ENCODE peak calls at places on chromosomes 5 and 9, in eight cellular contexts. S is foreskin fibroblast, M is heart left ventricle, N is fibroblast of pulmonary artery, J is Peyer's patch, W is IMR-90, F is esophagus muscularis mucosa, V is neural progenitor cell. T is an unnamed sample.

GRCh38 chr5:53253421-53253871 is 143.9 kb upstream of the MOCS2 start:
- DNase-seq in S (peak), M (no peak), N (peak), J (no peak), W (peak), F (no peak), V (no peak), T (peak)

GRCh38 chr9:75422939-75423522 is 334.7 kb downstream of the OSTF1 start:
- DNase-seq in S (no peak), M (no peak), N (no peak), J (no peak), W (no peak), F (no peak), V (no peak), T (no peak)

GRCh38 chr9:132002827-132003704 is 76.6 kb downstream of the MED27 start:
- DNase-seq in S (no peak), M (no peak), N (no peak), J (no peak), W (no peak), F (no peak), V (no peak), T (no peak)

GRCh38 chr9:137255448-137256114 is 454 bp downstream of the NELFB start:
- DNase-seq in S (peak), M (no peak), N (peak), J (peak), W (no peak), F (no peak), V (no peak), T (no peak)

GRCh38 chr5:112940670-112941069 is 18.6 kb upstream of the REEP5 start:
- DNase-seq in S (no peak), M (no peak), N (no peak), J (no peak), W (no peak), F (no peak), V (no peak), T (no peak)

GRCh38 chr5:147565524-147565923 is 55.7 kb upstream of the DPYSL3 start:
- DNase-seq in S (peak), M (no peak), N (peak), J (no peak), W (peak), F (no peak), V (no peak), T (peak)

GRCh38 chr9:128321343-128321742 is 904 bp downstream of the TRUB2 start:
- DNase-seq in S (no peak), M (no peak), N (no peak), J (no peak), W (no peak), F (no peak), V (no peak), T (no peak)

GRCh38 chr5:36607114-36607561 is 732 bp downstream of the SLC1A3 start:
- DNase-seq in S (peak), M (peak), N (peak), J (no peak), W (peak), F (no peak), V (peak), T (peak)

GRCh38 chr5:88667187-88668141 is 215.5 kb downstream of the MEF2C start:
- DNase-seq in S (no peak), M (no peak), N (no peak), J (no peak), W (no peak), F (no peak), V (peak), T (no peak)

GRCh38 chr5:132009706-132010405 is 1.6 kb downstream of the ACSL6 start:
- DNase-seq in S (no peak), M (peak), N (no peak), J (no peak), W (no peak), F (no peak), V (peak), T (no peak)

GRCh38 chr5:158170060-158170459 is 311.1 kb upstream of the CLINT1 start:
- DNase-seq in S (no peak), M (no peak), N (no peak), J (no peak), W (no peak), F (no peak), V (no peak), T (no peak)

GRCh38 chr5:54659651-54660050 is 142.1 kb downstream of the SNX18 start:
- DNase-seq in S (no peak), M (no peak), N (no peak), J (no peak), W (peak), F (no peak), V (no peak), T (peak)

GRCh38 chr9:92180669-92181181 is 65.5 kb upstream of the SPTLC1 start:
- DNase-seq in S (peak), M (no peak), N (peak), J (no peak), W (peak), F (no peak), V (no peak), T (peak)

GRCh38 chr5:9362600-9362999 is 183.3 kb downstream of the SEMA5A start:
- DNase-seq in S (no peak), M (no peak), N (no peak), J (no peak), W (no peak), F (no peak), V (no peak), T (no peak)

GRCh38 chr5:67815455-67816391 is 399.8 kb upstream of the PIK3R1 start:
- DNase-seq in S (no peak), M (no peak), N (peak), J (no peak), W (no peak), F (no peak), V (no peak), T (no peak)

GRCh38 chr5:118952992-118953651 is 35.2 kb downstream of the DTWD2 start:
- DNase-seq in S (no peak), M (no peak), N (no peak), J (no peak), W (peak), F (no peak), V (no peak), T (no peak)

GRCh38 chr9:101465330-101465915 is 29.8 kb upstream of the ALDOB start:
- DNase-seq in S (peak), M (no peak), N (peak), J (no peak), W (peak), F (no peak), V (peak), T (peak)

GRCh38 chr5:151520294-151520693 is 70.8 kb downstream of the FAT2 start:
- DNase-seq in S (no peak), M (no peak), N (no peak), J (no peak), W (no peak), F (no peak), V (peak), T (no peak)

GRCh38 chr5:135246923-135247795 is 151.9 kb downstream of the MACROH2A1 start:
- DNase-seq in S (peak), M (no peak), N (peak), J (no peak), W (peak), F (peak), V (no peak), T (peak)

GRCh38 chr5:145660897-145661650 is 174.1 kb downstream of the PRELID2 start:
- DNase-seq in S (peak), M (no peak), N (peak), J (no peak), W (peak), F (no peak), V (no peak), T (no peak)

GRCh38 chr9:98117984-98118639 is 910 bp downstream of the TRIM14 start:
- DNase-seq in S (peak), M (no peak), N (peak), J (peak), W (peak), F (no peak), V (peak), T (peak)

GRCh38 chr5:172490739-172491461 is 36.6 kb upstream of the SH3PXD2B start:
- DNase-seq in S (no peak), M (no peak), N (no peak), J (no peak), W (no peak), F (no peak), V (no peak), T (no peak)

GRCh38 chr5:378976-379742 is 57.6 kb downstream of the AHRR start:
- DNase-seq in S (no peak), M (peak), N (no peak), J (peak), W (peak), F (no peak), V (no peak), T (peak)

GRCh38 chr9:74379718-74380117 is 117.4 kb upstream of the RORB start:
- DNase-seq in S (no peak), M (no peak), N (no peak), J (no peak), W (no peak), F (no peak), V (peak), T (no peak)

GRCh38 chr9:76219555-76220151 is 174.6 kb downstream of the RFK start:
- DNase-seq in S (no peak), M (no peak), N (peak), J (no peak), W (peak), F (no peak), V (peak), T (no peak)

GRCh38 chr9:92160786-92161185 is 45.6 kb upstream of the SPTLC1 start:
- DNase-seq in S (no peak), M (peak), N (no peak), J (no peak), W (no peak), F (no peak), V (peak), T (no peak)

GRCh38 chr9:99189186-99189585 is 32.6 kb downstream of the ALG2 start:
- DNase-seq in S (no peak), M (no peak), N (no peak), J (no peak), W (no peak), F (peak), V (no peak), T (no peak)

GRCh38 chr9:89635007-89635742 is 30.4 kb downstream of the GADD45G start:
- DNase-seq in S (peak), M (no peak), N (peak), J (no peak), W (peak), F (no peak), V (no peak), T (no peak)

GRCh38 chr5:96031811-96032261 is 70.2 kb upstream of the ELL2 start:
- DNase-seq in S (peak), M (no peak), N (peak), J (no peak), W (peak), F (no peak), V (no peak), T (peak)

GRCh38 chr5:161481922-161482321 is 64.6 kb downstream of the GABRB2 start:
- DNase-seq in S (no peak), M (no peak), N (no peak), J (no peak), W (no peak), F (no peak), V (no peak), T (no peak)

GRCh38 chr5:168417731-168418429 is 68.4 kb upstream of the RARS1 start:
- DNase-seq in S (no peak), M (no peak), N (no peak), J (no peak), W (peak), F (no peak), V (no peak), T (no peak)

GRCh38 chr5:139854953-139855352 is 59.3 kb downstream of the PSD2 start:
- DNase-seq in S (no peak), M (no peak), N (no peak), J (no peak), W (no peak), F (no peak), V (no peak), T (no peak)

GRCh38 chr5:177087707-177088005 is 941 bp downstream of the FGFR4 start:
- DNase-seq in S (no peak), M (no peak), N (no peak), J (no peak), W (no peak), F (no peak), V (no peak), T (no peak)

GRCh38 chr5:56340196-56340980 is 107.3 kb upstream of the ANKRD55 start:
- DNase-seq in S (no peak), M (no peak), N (peak), J (no peak), W (peak), F (no peak), V (no peak), T (no peak)

GRCh38 chr5:56585973-56586740 is 229.2 kb upstream of the MAP3K1 start:
- DNase-seq in S (no peak), M (no peak), N (peak), J (no peak), W (peak), F (no peak), V (peak), T (no peak)

GRCh38 chr5:9301200-9301599 is 244.7 kb downstream of the SEMA5A start:
- DNase-seq in S (no peak), M (no peak), N (peak), J (no peak), W (no peak), F (no peak), V (no peak), T (no peak)

DNA sequence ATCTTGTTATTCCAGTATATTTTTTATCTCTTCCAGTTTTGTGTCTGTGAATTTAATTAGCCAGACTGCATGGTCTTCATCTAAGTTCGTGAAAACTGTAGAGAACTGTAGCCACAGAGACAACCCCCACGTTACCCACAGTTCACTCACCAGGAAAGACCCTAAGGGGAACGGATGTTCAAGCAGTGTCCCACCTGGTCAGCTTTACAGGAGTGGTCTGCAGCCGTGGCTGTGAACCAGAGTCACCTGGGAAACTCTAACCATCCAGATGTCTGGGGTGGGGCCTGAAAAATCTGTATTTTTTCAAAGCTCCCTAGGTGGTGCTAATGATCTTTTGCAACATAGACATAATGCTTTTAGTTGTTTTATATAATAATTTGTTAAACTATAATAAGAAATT is 47.6 kb upstream of the ANGPTL2 start:
- DNase-seq in S (no peak), M (no peak), N (no peak), J (no peak), W (no peak), F (no peak), V (no peak), T (no peak)
- TF ChIP-seq CTCF in S (no peak), M (no peak), N (no peak), J (no peak), W (no peak), F (no peak), V (no peak), T (peak)

GRCh38 chr9:10613413-10613812 is 611 bp upstream of the PTPRD start:
- DNase-seq in S (no peak), M (no peak), N (no peak), J (no peak), W (no peak), F (no peak), V (no peak), T (no peak)

GRCh38 chr9:10614201-10614870 is 1.5 kb upstream of the PTPRD start:
- DNase-seq in S (no peak), M (no peak), N (no peak), J (no peak), W (no peak), F (no peak), V (no peak), T (no peak)

GRCh38 chr9:10612649-10613398 is at the start of gene PTPRD:
- DNase-seq in S (no peak), M (peak), N (peak), J (no peak), W (peak), F (no peak), V (peak), T (no peak)
- TF ChIP-seq CTCF in S (no peak), M (no peak), N (no peak), J (no peak), W (no peak), F (peak), V (peak), T (no peak)

GRCh38 chr5:72402959-72403628 is 82.9 kb downstream of the PTCD2 start:
- DNase-seq in S (no peak), M (no peak), N (no peak), J (no peak), W (no peak), F (no peak), V (no peak), T (no peak)
- TF ChIP-seq CTCF in S (peak), M (peak), N (peak), J (no peak), W (peak), F (peak), V (peak), T (peak)

DNA sequence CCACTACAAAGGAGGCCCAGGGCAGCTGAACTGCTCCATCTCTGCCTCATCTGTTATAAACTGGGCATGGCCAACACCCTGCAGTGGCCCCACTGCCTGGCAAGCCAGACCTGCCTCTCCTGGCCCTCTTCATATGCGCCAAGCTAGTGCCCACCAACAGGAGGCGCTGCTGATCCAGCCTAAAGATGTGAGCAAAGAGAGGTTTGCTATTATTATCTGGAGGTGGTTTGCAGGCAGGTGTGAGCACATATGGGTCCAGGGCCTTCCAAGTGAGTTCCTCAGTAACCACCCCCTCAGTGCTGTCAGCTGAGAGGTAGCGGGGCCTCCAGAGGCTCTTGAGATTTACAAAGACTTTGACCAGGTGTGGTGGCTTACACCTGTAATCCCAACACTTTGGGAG is 232.2 kb downstream of the SYK start:
- DNase-seq in S (no peak), M (peak), N (no peak), J (peak), W (no peak), F (no peak), V (peak), T (no peak)
- TF ChIP-seq CTCF in S (peak), M (peak), N (peak), J (peak), W (peak), F (peak), V (peak), T (peak)

T was measured in HFFc6.